ENCODE peak calls at places on chromosomes 4 and X, in six cellular contexts. L is IMR-90, G is mesendoderm, H is H9, V is mesenchymal stem cell, B is trophoblast cell. J is an unnamed sample.

GRCh38 chr4:94757192-94758140 is at the start of gene BMPR1B:
- DNase-seq in G (peak), B (no peak), L (peak), H (peak), V (peak), J (peak)

GRCh38 chr4:87975466-87975865 is at the start of gene SPP1:
- DNase-seq in V (peak), B (no peak), H (peak), L (peak), G (peak), J (peak)

GRCh38 chr4:6942238-6942800 is 32.7 kb downstream of the TBC1D14 start:
- DNase-seq in B (peak), H (no peak), L (peak), G (peak), V (peak), J (no peak)

GRCh38 chr4:71184195-71184781 is 154.5 kb upstream of the SLC4A4 start:
- DNase-seq in B (peak), H (peak), L (peak), V (peak), G (peak), J (peak)

GRCh38 chrX:81564851-81565250 is 362.9 kb downstream of the SH3BGRL start:
- DNase-seq in B (no peak), L (no peak), G (peak), V (no peak), H (no peak), J (no peak)

GRCh38 chr4:147829401-147830101 is 97.7 kb downstream of the ARHGAP10 start:
- DNase-seq in B (no peak), L (peak), V (peak), G (no peak), H (no peak), J (no peak)

GRCh38 chrX:41541381-41541780 is 94.2 kb downstream of the NYX start:
- DNase-seq in L (peak), G (no peak), H (no peak), B (no peak), V (no peak), J (no peak)

GRCh38 chrX:46582964-46583363 is 9.4 kb downstream of the CHST7 start:
- DNase-seq in H (no peak), B (no peak), G (no peak), V (peak), L (peak), J (no peak)

GRCh38 chrX:106952988-106953387 is 32.8 kb downstream of the CLDN2 start:
- DNase-seq in V (peak), L (no peak), G (no peak), H (no peak), B (no peak), J (no peak)

GRCh38 chr4:42152507-42153504 is at the start of gene BEND4:
- DNase-seq in H (peak), B (no peak), G (peak), V (no peak), L (no peak), J (no peak)

GRCh38 chrX:140343226-140343873 is 161.5 kb downstream of the SOX3 start:
- DNase-seq in B (no peak), L (peak), G (no peak), V (no peak), H (no peak), J (no peak)

GRCh38 chrX:31483336-31483735 is 411.5 kb upstream of the FTHL17 start:
- DNase-seq in V (peak), B (no peak), L (peak), H (no peak), G (no peak), J (no peak)

GRCh38 chrX:153539171-153539978 is 21.9 kb downstream of the ATP2B3 start:
- DNase-seq in V (peak), H (peak), G (peak), L (peak), B (peak), J (peak)

GRCh38 chr4:182736207-182736606 is 181.0 kb downstream of the DCTD start:
- DNase-seq in L (no peak), B (no peak), V (no peak), G (no peak), H (no peak), J (no peak)

GRCh38 chrX:30904632-30905031 is 15.6 kb upstream of the TAB3 start:
- DNase-seq in H (no peak), B (no peak), G (no peak), L (no peak), V (no peak), J (no peak)

GRCh38 chr4:140893939-140894338 is 137.8 kb upstream of the TBC1D9 start:
- DNase-seq in L (peak), H (no peak), G (no peak), B (no peak), V (no peak), J (no peak)

GRCh38 chr4:9143421-9144080 is 26.7 kb upstream of the FAM90A26 start:
- DNase-seq in B (no peak), G (no peak), V (no peak), L (no peak), H (no peak), J (no peak)

GRCh38 chr4:7347981-7348380 is 86.7 kb downstream of the PSAPL1 start:
- DNase-seq in V (peak), H (no peak), G (no peak), B (no peak), L (peak), J (no peak)

GRCh38 chr4:152044341-152044740 is 283.5 kb upstream of the GATB start:
- DNase-seq in H (no peak), G (no peak), B (no peak), V (peak), L (peak), J (no peak)

GRCh38 chrX:130330706-130331105 is 9.0 kb upstream of the SLC25A14 start:
- DNase-seq in B (peak), V (peak), L (peak), G (peak), H (peak), J (peak)

GRCh38 chrX:96140796-96141195 is 543.8 kb upstream of the DIAPH2 start:
- DNase-seq in G (peak), V (peak), B (peak), H (no peak), L (no peak), J (no peak)

GRCh38 chrX:124289443-124289842 is 43.0 kb upstream of the TEX13D start:
- DNase-seq in L (no peak), B (no peak), G (peak), H (no peak), V (no peak), J (no peak)

GRCh38 chr4:1366371-1367229 is 19.6 kb downstream of the UVSSA start:
- DNase-seq in V (no peak), G (no peak), L (no peak), H (no peak), B (no peak), J (no peak)

GRCh38 chrX:119948381-119948780 is 4.8 kb upstream of the NKAP start:
- DNase-seq in V (no peak), H (no peak), B (no peak), G (peak), L (no peak), J (no peak)

GRCh38 chr4:161359491-161359890 is 804.3 kb downstream of the FSTL5 start:
- DNase-seq in L (no peak), G (no peak), H (no peak), V (peak), B (no peak), J (no peak)

GRCh38 chr4:94349193-94349592 is 6.6 kb upstream of the HPGDS start:
- DNase-seq in B (no peak), G (no peak), L (peak), H (no peak), V (peak), J (no peak)

GRCh38 chr4:47551682-47552081 is 66.6 kb downstream of the ATP10D start:
- DNase-seq in B (no peak), V (peak), L (peak), G (no peak), H (no peak), J (no peak)

GRCh38 chr4:169984745-169985144 is 41.5 kb downstream of the MFAP3L start:
- DNase-seq in H (no peak), V (no peak), B (no peak), L (no peak), G (no peak), J (no peak)

GRCh38 chr4:18508801-18509200 is 487.2 kb upstream of the LCORL start:
- DNase-seq in V (no peak), L (no peak), G (no peak), B (no peak), H (no peak), J (no peak)

GRCh38 chrX:120774611-120775010 is 101.1 kb downstream of the CT47B1 start:
- DNase-seq in V (no peak), B (no peak), G (no peak), L (no peak), H (no peak), J (no peak)

GRCh38 chr4:155072417-155072816 is 136.0 kb upstream of the NPY2R start:
- DNase-seq in G (no peak), V (no peak), L (no peak), H (no peak), B (no peak), J (no peak)

GRCh38 chr4:107034091-107034698 is 1.9 kb downstream of the DKK2 start:
- DNase-seq in L (no peak), H (peak), V (peak), G (peak), B (no peak), J (peak)

GRCh38 chrX:109485470-109486340 is 3.8 kb upstream of the GUCY2F start:
- DNase-seq in G (peak), V (peak), L (peak), B (peak), H (peak), J (peak)

GRCh38 chr4:170672571-170672970 is 582.8 kb upstream of the AADAT start:
- DNase-seq in V (peak), H (no peak), L (peak), B (no peak), G (peak), J (no peak)

GRCh38 chr4:167114416-167114971 is 119.8 kb downstream of the SPOCK3 start:
- DNase-seq in H (no peak), G (no peak), B (no peak), V (no peak), L (no peak), J (no peak)

GRCh38 chrX:2327423-2327822 is 173.4 kb downstream of the DHRSX start:
- DNase-seq in B (no peak), L (no peak), V (no peak), H (no peak), G (no peak), J (no peak)

GRCh38 chr4:168831919-168832745 is 177.9 kb downstream of the CBR4 start:
- DNase-seq in H (peak), G (peak), V (peak), L (peak), B (peak), J (peak)

GRCh38 chr4:178481564-178481963 is 1039.3 kb upstream of the AGA start:
- DNase-seq in V (no peak), H (no peak), G (no peak), L (no peak), B (no peak), J (no peak)

GRCh38 chrX:39893417-39894338 is 204.1 kb downstream of the BCOR start:
- DNase-seq in L (no peak), B (no peak), V (no peak), G (no peak), H (no peak), J (no peak)

GRCh38 chr4:125741825-125742452 is 427.2 kb downstream of the FAT4 start:
- DNase-seq in B (no peak), G (no peak), V (peak), H (no peak), L (peak), J (no peak)
- H3K9ac ChIP-seq in B (no peak), G (no peak), V (no peak), H (no peak), L (no peak), J (no peak)

GRCh38 chrX:101260435-101260834 is 30.7 kb downstream of the TAF7L start:
- DNase-seq in G (peak), H (peak), L (no peak), B (no peak), V (peak), J (no peak)
- H3K18ac ChIP-seq in G (no peak), H (no peak), L (no peak), B (no peak), V (no peak), J (no peak)

GRCh38 chrX:72714471-72714916 is 388 bp upstream of the PHKA1 start:
- DNase-seq in B (peak), G (peak), H (peak), V (peak), L (peak), J (peak)
- H3K9ac ChIP-seq in B (no peak), G (peak), H (peak), V (peak), L (peak), J (no peak)

GRCh38 chrX:136878423-136878822 is 2.1 kb downstream of the RBMX start:
- DNase-seq in B (no peak), H (no peak), L (no peak), V (no peak), G (no peak), J (no peak)

GRCh38 chrX:136880003-136880451 is 498 bp downstream of the RBMX start:
- DNase-seq in H (no peak), B (peak), V (peak), L (no peak), G (peak), J (no peak)

GRCh38 chrX:136879001-136879667 is 1.4 kb downstream of the RBMX start:
- DNase-seq in L (no peak), V (peak), B (no peak), G (no peak), H (no peak), J (no peak)

DNA sequence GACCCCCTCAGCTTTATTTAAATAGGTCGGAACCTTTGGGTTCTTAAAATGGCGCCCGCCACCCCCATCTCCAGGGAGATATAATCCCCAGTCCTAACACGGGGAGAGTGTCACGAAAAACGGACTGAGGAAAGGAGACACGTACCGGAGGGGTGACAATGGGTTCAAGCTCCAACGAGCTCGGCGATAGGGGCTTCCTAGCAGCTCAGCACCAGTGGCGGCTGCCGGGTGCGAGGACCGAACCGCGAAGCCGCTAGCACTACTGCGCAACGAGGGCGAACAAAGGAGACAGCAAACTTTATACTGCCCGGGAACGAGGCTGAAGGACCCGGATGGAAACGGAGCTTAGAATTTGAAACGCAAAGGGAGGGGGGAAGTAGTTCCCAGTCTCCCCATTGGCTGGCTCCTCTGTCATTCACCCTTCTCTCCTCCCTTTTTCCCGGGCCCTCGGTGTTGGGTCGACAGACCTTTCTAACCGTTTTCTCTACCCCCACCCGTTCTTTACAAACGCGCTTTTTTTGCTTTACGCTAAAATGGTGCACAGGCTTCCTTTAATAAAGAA is at the start of gene RBMX:
- DNase-seq in V (peak), B (peak), G (peak), L (peak), H (peak), J (peak)
- H3K18ac ChIP-seq in V (peak), B (peak), G (peak), L (peak), H (peak), J (peak)

DNA sequence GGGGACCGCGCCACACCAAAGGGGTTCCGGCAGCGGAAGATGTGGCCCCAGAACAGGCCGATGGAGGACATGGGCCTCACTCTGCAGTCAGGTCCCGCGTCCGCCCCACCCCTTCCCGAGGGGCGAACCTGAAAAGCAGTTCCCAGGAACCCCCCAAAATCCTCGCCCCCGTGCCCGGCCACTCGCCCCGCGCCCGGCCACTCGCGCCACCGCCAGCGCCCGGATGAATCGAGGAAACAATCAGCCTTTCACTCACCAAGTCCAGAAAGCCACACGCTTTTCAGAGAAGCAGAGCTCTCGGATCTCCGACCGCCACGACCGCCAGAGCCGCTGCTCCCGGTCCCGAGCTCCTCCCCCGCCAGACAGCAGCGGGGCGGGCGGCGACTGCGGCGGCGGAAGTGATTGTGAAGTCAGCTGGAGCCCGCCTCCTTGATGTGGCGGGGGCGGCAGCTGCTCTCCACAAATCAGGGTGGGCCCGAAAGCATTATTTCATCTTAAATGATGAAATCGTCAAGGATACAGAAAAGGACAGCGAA is at the start of gene PJA1:
- DNase-seq in L (peak), V (peak), B (peak), G (peak), H (peak), J (no peak)
- H3K9ac ChIP-seq in L (peak), V (peak), B (peak), G (peak), H (peak), J (peak)

J was measured in neuronal stem cell.